ENCODE peak calls at places on chromosomes 11 and 22, in ten cellular contexts. K is uterus; U is Peyer's patch; P is mucosa of descending colon; Q is PC-3; E is BE2C; W is CD8-positive, alpha-beta memory T cell; F is stomach; X is cardiac muscle cell; T is gastrocnemius medialis. B is an unnamed sample. For H3K4me1 and H3K9me3, the result is how much of the 10 kb centered on the place peaks cover.

GRCh38 chr11:62137881-62138629 is 14.2 kb downstream of the INCENP start:
- DNase-seq in X (no peak), T (no peak), P (no peak), K (no peak), U (peak), E (no peak), F (no peak), Q (no peak), W (no peak), B (no peak)

GRCh38 chr11:19664896-19665548 is 47.6 kb upstream of the NAV2 start:
- DNase-seq in F (no peak), X (no peak), P (no peak), T (peak), E (no peak), W (no peak), U (no peak), K (no peak), Q (peak), B (no peak)

GRCh38 chr11:12239396-12240298 is 129.3 kb downstream of the MICAL2 start:
- DNase-seq in K (no peak), F (peak), U (no peak), T (no peak), Q (peak), W (no peak), P (no peak), E (no peak), X (no peak), B (no peak)

GRCh38 chr22:31086703-31087330 is 5.7 kb downstream of the SMTN start:
- DNase-seq in U (no peak), X (no peak), F (no peak), E (no peak), W (no peak), Q (no peak), K (peak), T (no peak), P (no peak), B (no peak)

GRCh38 chr11:32500001-32500400 is 64.7 kb upstream of the WT1 start:
- DNase-seq in U (no peak), T (no peak), W (no peak), Q (no peak), K (no peak), E (no peak), P (no peak), F (no peak), X (no peak), B (no peak)

GRCh38 chr11:38990139-38990538 is 2392.1 kb upstream of the RAG2 start:
- DNase-seq in X (no peak), T (no peak), K (no peak), E (no peak), P (peak), W (no peak), Q (peak), F (no peak), U (no peak), B (no peak)

GRCh38 chr22:33065230-33065629 is 7.0 kb upstream of the SYN3 start:
- DNase-seq in K (no peak), Q (no peak), X (no peak), E (no peak), T (no peak), F (no peak), P (no peak), U (no peak), W (no peak), B (no peak)

GRCh38 chr11:808427-809286 is 1.1 kb upstream of the RPLP2 start:
- DNase-seq in K (no peak), X (no peak), F (no peak), P (peak), T (peak), Q (no peak), W (peak), U (no peak), E (no peak), B (no peak)

GRCh38 chr22:22863001-22863400 is 24.6 kb upstream of the IGLL5 start:
- DNase-seq in T (no peak), F (no peak), K (no peak), W (no peak), P (no peak), U (no peak), X (no peak), E (no peak), Q (no peak), B (no peak)

GRCh38 chr11:85903406-85903805 is 48.2 kb downstream of the CCDC83 start:
- DNase-seq in F (no peak), E (no peak), K (no peak), X (no peak), Q (no peak), W (no peak), U (no peak), P (no peak), T (no peak), B (no peak)

GRCh38 chr11:120013325-120014250 is 124.3 kb downstream of the TRIM29 start:
- DNase-seq in Q (peak), W (no peak), E (peak), U (no peak), X (peak), F (peak), K (no peak), P (peak), T (no peak), B (peak)

GRCh38 chr11:93396356-93396755 is 65.8 kb downstream of the DEUP1 start:
- DNase-seq in X (no peak), W (no peak), U (no peak), T (no peak), K (no peak), Q (no peak), E (no peak), F (no peak), P (no peak), B (no peak)

GRCh38 chr11:119721129-119722120 is 7.6 kb downstream of the NECTIN1 start:
- DNase-seq in U (no peak), E (peak), X (peak), F (no peak), Q (peak), K (no peak), P (peak), T (no peak), W (no peak), B (peak)

GRCh38 chr11:76119032-76119431 is 87.3 kb downstream of the WNT11 start:
- DNase-seq in W (no peak), E (no peak), T (no peak), K (no peak), X (no peak), F (no peak), U (no peak), Q (peak), P (peak), B (no peak)

GRCh38 chr11:110069158-110069737 is 23.9 kb upstream of the ZC3H12C start:
- DNase-seq in T (peak), U (no peak), K (peak), X (peak), Q (peak), F (peak), P (peak), E (peak), W (no peak), B (no peak)

GRCh38 chr22:27799334-27800249 is 2.0 kb downstream of the MN1 start:
- DNase-seq in E (no peak), K (peak), X (peak), P (no peak), Q (peak), F (peak), U (no peak), T (peak), W (no peak), B (no peak)

GRCh38 chr22:17817079-17817478 is 42.8 kb upstream of the BID start:
- DNase-seq in U (no peak), E (no peak), Q (no peak), W (no peak), K (no peak), T (no peak), F (no peak), X (no peak), P (no peak), B (no peak)

GRCh38 chr11:12076840-12077534 is 33.4 kb upstream of the MICAL2 start:
- DNase-seq in W (no peak), T (no peak), K (no peak), F (no peak), P (no peak), X (no peak), E (no peak), U (no peak), Q (no peak), B (no peak)

GRCh38 chr22:21791635-21792625 is 56.3 kb upstream of the YPEL1 start:
- DNase-seq in T (no peak), Q (peak), E (no peak), X (no peak), P (no peak), K (no peak), F (no peak), U (no peak), W (no peak), B (no peak)

GRCh38 chr11:61577383-61578118 is 3.3 kb downstream of the SYT7 start:
- DNase-seq in X (peak), E (peak), W (no peak), T (no peak), K (no peak), Q (peak), U (no peak), F (peak), P (no peak), B (peak)

GRCh38 chr11:111935331-111936044 is 1.7 kb upstream of the DIXDC1 start:
- DNase-seq in Q (no peak), W (no peak), X (no peak), T (no peak), E (no peak), P (no peak), U (no peak), K (no peak), F (no peak), B (no peak)

GRCh38 chr11:32420937-32421532 is 14.3 kb downstream of the WT1 start:
- DNase-seq in T (no peak), Q (peak), K (no peak), F (no peak), P (no peak), W (no peak), U (no peak), E (peak), X (no peak), B (no peak)

GRCh38 chr11:34354782-34355181 is 3.0 kb downstream of the ABTB2 start:
- DNase-seq in E (no peak), Q (peak), U (no peak), T (no peak), W (no peak), F (no peak), K (no peak), X (no peak), P (no peak), B (no peak)

GRCh38 chr11:8086001-8086479 is 5.0 kb downstream of the TUB start:
- DNase-seq in P (no peak), T (no peak), E (peak), W (no peak), Q (no peak), X (no peak), U (no peak), K (peak), F (no peak), B (no peak)

GRCh38 chr11:127003260-127003981 is 2.9 kb upstream of the KIRREL3 start:
- DNase-seq in E (peak), F (no peak), T (no peak), X (peak), W (no peak), U (no peak), P (peak), Q (no peak), K (no peak), B (no peak)

GRCh38 chr11:33544593-33545373 is 155.8 kb downstream of the C11orf91 start:
- DNase-seq in T (no peak), P (no peak), X (no peak), U (no peak), Q (peak), W (no peak), K (no peak), E (no peak), F (no peak), B (no peak)

GRCh38 chr11:21625982-21626381 is 566.9 kb upstream of the ANO5 start:
- DNase-seq in F (no peak), T (peak), X (no peak), U (no peak), E (no peak), Q (no peak), W (no peak), K (no peak), P (peak), B (no peak)

DNA sequence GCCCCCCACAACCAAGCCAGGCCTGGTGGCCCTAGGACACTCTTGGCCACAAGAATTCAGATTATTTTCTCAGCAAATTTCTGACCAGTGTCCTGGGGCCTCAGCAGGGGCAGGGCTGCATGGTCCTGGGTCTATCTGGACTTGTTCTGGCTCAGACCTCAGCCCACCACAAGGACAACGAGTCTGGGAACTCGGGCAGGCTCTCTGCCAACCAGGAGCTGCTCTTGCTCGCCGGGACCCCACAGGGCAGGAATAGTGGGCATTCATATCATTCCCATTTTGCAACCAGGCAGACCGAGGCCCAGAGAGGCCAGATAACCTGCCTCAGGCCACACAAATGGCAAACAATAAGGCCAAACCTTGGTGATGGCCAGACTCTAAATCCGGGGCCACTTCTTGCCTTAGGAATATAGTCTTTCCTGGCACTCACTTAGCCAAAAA is 75.4 kb upstream of the WNT7B start:
- DNase-seq in F (peak), Q (no peak), W (peak), P (no peak), E (peak), K (peak), U (no peak), T (peak), X (no peak), B (peak)
- H3K4me3 ChIP-seq in F (peak), Q (peak), W (peak), P (no peak), E (peak), K (peak), U (peak), T (peak), X (no peak), B (no peak)

GRCh38 chr11:44711113-44711512 is 15.6 kb upstream of the TSPAN18 start:
- DNase-seq in F (no peak), W (no peak), E (peak), Q (no peak), X (peak), T (no peak), U (no peak), P (no peak), K (no peak), B (no peak)
- H3K4me1 ChIP-seq in F (under half), W (under half), E (under half), Q (under half), X (under half), T (under half), U (under half), P (under half), K (under half), B (under half)

DNA sequence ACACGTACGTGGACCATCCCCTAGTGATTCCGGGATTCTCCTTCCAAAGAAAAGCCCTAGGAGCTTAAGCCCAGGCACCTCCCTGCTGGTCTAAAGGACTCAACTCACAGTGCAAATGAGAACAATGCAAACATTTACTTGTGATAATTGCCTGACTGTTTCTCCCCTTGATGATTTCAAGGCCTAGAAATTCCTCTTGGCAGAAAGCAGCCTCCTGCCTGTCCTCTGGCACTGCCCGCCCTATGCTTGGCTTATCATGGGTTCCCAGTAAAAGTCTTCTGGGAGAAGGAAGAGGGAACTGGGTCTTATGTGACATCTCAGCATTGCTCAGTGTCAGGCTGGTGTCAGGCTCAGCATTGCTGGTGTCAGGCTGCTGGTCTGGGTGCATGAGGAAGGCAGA is 351.8 kb downstream of the SHANK2 start:
- DNase-seq in X (no peak), Q (no peak), K (no peak), W (no peak), P (no peak), F (peak), U (no peak), E (no peak), T (no peak), B (no peak)
- H3K9me3 ChIP-seq in X (under half), Q (under half), K (under half), W (under half), P (under half), F (under half), U (under half), E (under half), T (under half), B (under half)

GRCh38 chr22:39833610-39834009 is 60.0 kb downstream of the ENTHD1 start:
- DNase-seq in U (no peak), Q (no peak), F (no peak), K (no peak), P (no peak), T (no peak), W (no peak), X (no peak), E (no peak), B (no peak)

DNA sequence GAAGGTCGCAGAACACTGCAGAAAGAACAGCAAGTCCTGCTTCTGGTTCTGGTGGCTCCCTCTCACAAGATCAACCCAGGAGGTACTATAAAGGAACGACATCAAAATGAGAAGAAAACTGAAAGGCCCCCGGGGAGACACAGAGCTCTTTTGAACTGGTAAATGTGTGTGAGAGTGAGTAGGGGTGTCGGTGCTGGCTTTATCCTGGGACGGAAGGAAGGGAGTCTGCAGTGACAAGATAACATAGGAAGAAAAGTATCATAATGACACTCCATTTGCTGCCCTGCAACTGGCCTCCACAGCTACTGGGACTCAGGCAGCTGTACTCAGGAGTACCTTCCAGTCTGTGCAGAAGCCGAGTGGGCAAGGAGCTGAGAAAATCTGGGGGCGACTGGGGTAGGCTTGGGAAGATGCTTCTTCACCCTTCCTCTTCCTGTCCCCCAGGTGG is 60.9 kb downstream of the ENTHD1 start:
- DNase-seq in P (no peak), F (no peak), U (no peak), Q (no peak), K (no peak), E (no peak), T (no peak), X (no peak), W (no peak), B (no peak)
- H3K4me3 ChIP-seq in P (no peak), F (no peak), U (no peak), Q (no peak), K (no peak), E (no peak), T (no peak), X (no peak), W (no peak), B (no peak)

GRCh38 chr11:123374622-123374968 is 55.5 kb upstream of the GRAMD1B start:
- DNase-seq in W (no peak), X (peak), E (no peak), K (no peak), P (no peak), U (no peak), T (no peak), F (no peak), Q (no peak), B (no peak)

GRCh38 chr11:123378096-123378495 is 52.0 kb upstream of the GRAMD1B start:
- DNase-seq in U (no peak), P (no peak), F (no peak), W (no peak), K (no peak), E (no peak), T (no peak), Q (peak), X (no peak), B (no peak)

GRCh38 chr11:123373754-123374621 is 56.1 kb upstream of the GRAMD1B start:
- DNase-seq in Q (no peak), T (no peak), W (no peak), U (no peak), P (no peak), X (no peak), F (no peak), K (no peak), E (no peak), B (no peak)

GRCh38 chr11:123375832-123376231 is 54.2 kb upstream of the GRAMD1B start:
- DNase-seq in K (no peak), F (no peak), Q (no peak), U (no peak), E (no peak), W (no peak), P (no peak), T (no peak), X (no peak), B (no peak)

GRCh38 chr11:123377355-123377754 is 52.7 kb upstream of the GRAMD1B start:
- DNase-seq in E (peak), F (no peak), X (no peak), K (no peak), P (no peak), Q (no peak), U (no peak), T (no peak), W (no peak), B (no peak)
- H3K4me1 ChIP-seq in E (under half), F (under half), X (half or more), K (under half), P (under half), Q (under half), U (under half), T (under half), W (under half), B (under half)

GRCh38 chr11:58688779-58689503 is 42.8 kb downstream of the GLYAT start:
- DNase-seq in P (no peak), E (no peak), W (no peak), Q (peak), U (no peak), F (no peak), X (no peak), T (no peak), K (no peak), B (no peak)
- H3K9me3 ChIP-seq in P (under half), E (under half), W (under half), Q (under half), U (under half), F (under half), X (under half), T (under half), K (under half), B (under half)

GRCh38 chr22:42366815-42367581 is 65.2 kb downstream of the NFAM1 start:
- DNase-seq in K (no peak), U (no peak), F (peak), T (no peak), X (no peak), Q (no peak), E (no peak), W (no peak), P (no peak), B (no peak)
- H3K4me3 ChIP-seq in K (no peak), U (no peak), F (no peak), T (no peak), X (no peak), Q (no peak), E (peak), W (no peak), P (no peak), B (no peak)

GRCh38 chr11:72236083-72236697 is 7.8 kb downstream of the PHOX2A start:
- DNase-seq in Q (no peak), W (no peak), P (no peak), F (no peak), U (peak), T (no peak), E (no peak), X (no peak), K (no peak), B (peak)

GRCh38 chr11:72238040-72238450 is 5.9 kb downstream of the PHOX2A start:
- DNase-seq in E (peak), P (peak), K (no peak), Q (peak), T (peak), W (peak), F (peak), U (no peak), X (peak), B (peak)

GRCh38 chr11:72235351-72236057 is 8.5 kb downstream of the PHOX2A start:
- DNase-seq in P (no peak), F (no peak), Q (no peak), T (no peak), W (no peak), E (peak), X (no peak), U (no peak), K (no peak), B (peak)

GRCh38 chr11:72237112-72237931 is 6.7 kb downstream of the PHOX2A start:
- DNase-seq in P (no peak), X (no peak), F (no peak), W (peak), K (no peak), Q (no peak), U (no peak), T (peak), E (peak), B (no peak)

GRCh38 chr11:72236774-72237111 is 7.2 kb downstream of the PHOX2A start:
- DNase-seq in F (no peak), P (no peak), T (no peak), K (no peak), W (no peak), U (no peak), X (no peak), Q (no peak), E (no peak), B (peak)
- H3K4me1 ChIP-seq in F (under half), P (under half), T (under half), K (under half), W (under half), U (under half), X (under half), Q (under half), E (under half), B (under half)